ENCODE peak calls at places on chromosomes 3 and 15, in four cellular contexts. F, E, L and X are unnamed samples.

GRCh38 chr3:173690542-173690941 is 293.0 kb downstream of the NLGN1 start:
- DNase-seq in F (no peak), L (no peak), E (no peak), X (no peak)

GRCh38 chr15:52368402-52368801 is 72.8 kb upstream of the MYO5C start:
- DNase-seq in F (no peak), L (no peak), E (no peak), X (no peak)

GRCh38 chr15:38768970-38769369 is 204.4 kb upstream of the RASGRP1 start:
- DNase-seq in E (peak), L (no peak), F (no peak), X (peak)

GRCh38 chr3:98967758-98968157 is 66.3 kb upstream of the DCBLD2 start:
- DNase-seq in L (no peak), E (no peak), F (no peak), X (no peak)

GRCh38 chr3:141402476-141403171 is 34.3 kb downstream of the ZBTB38 start:
- DNase-seq in F (peak), E (peak), L (peak), X (peak)

GRCh38 chr15:69525543-69525942 is 72.9 kb downstream of the RPLP1 start:
- DNase-seq in L (no peak), E (no peak), F (no peak), X (no peak)

GRCh38 chr15:37102315-37103021 is 2.1 kb upstream of the MEIS2 start:
- DNase-seq in L (no peak), F (no peak), E (peak), X (no peak)

GRCh38 chr3:50303038-50303815 is at the start of gene HYAL1:
- DNase-seq in F (no peak), L (no peak), E (peak), X (no peak)

GRCh38 chr3:44643024-44643423 is 5.5 kb upstream of the ZNF35 start:
- DNase-seq in E (no peak), F (no peak), L (no peak), X (no peak)

GRCh38 chr15:65259367-65259781 is 27.3 kb downstream of the PARP16 start:
- DNase-seq in L (peak), E (no peak), F (no peak), X (peak)

GRCh38 chr15:55819397-55820034 is 76.6 kb upstream of the PRTG start:
- DNase-seq in L (no peak), F (no peak), E (no peak), X (no peak)

GRCh38 chr3:65703820-65704219 is 334.9 kb downstream of the MAGI1 start:
- DNase-seq in E (no peak), F (no peak), L (no peak), X (no peak)

GRCh38 chr3:72343078-72343477 is 505.2 kb downstream of the SHQ1 start:
- DNase-seq in E (no peak), F (no peak), L (no peak), X (no peak)

GRCh38 chr3:25427155-25428002 is 684 bp upstream of the RARB start:
- DNase-seq in F (no peak), L (no peak), E (no peak), X (no peak)

DNA sequence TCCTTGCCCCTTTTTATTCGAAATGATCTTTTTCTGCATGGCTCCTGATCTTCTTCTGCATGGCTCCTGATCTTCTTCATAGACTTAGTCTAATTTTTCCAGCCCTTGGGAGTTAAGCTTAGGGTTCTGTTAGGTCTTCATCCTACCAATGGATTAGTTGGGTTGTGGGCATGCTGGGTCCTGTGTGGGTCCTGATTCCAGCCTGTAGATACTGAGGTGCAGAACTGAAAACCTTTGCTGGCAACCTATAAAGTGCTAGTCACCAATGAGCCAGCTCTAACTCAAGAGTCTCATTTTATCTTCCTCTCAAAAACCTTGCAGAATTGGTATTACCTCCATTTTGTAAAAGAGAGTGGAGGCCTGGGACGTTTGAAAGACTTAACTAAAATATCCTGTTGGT is 229.2 kb downstream of the CLSTN2 start:
- DNase-seq in L (no peak), F (no peak), E (no peak), X (no peak)
- TF ChIP-seq CTCF in L (no peak), F (no peak), E (no peak), X (no peak)

GRCh38 chr3:133460809-133461208 is 61.0 kb downstream of the BFSP2 start:
- DNase-seq in F (no peak), E (no peak), L (no peak), X (no peak)
- H3K4me3 ChIP-seq in F (no peak), E (no peak), L (no peak), X (no peak)

DNA sequence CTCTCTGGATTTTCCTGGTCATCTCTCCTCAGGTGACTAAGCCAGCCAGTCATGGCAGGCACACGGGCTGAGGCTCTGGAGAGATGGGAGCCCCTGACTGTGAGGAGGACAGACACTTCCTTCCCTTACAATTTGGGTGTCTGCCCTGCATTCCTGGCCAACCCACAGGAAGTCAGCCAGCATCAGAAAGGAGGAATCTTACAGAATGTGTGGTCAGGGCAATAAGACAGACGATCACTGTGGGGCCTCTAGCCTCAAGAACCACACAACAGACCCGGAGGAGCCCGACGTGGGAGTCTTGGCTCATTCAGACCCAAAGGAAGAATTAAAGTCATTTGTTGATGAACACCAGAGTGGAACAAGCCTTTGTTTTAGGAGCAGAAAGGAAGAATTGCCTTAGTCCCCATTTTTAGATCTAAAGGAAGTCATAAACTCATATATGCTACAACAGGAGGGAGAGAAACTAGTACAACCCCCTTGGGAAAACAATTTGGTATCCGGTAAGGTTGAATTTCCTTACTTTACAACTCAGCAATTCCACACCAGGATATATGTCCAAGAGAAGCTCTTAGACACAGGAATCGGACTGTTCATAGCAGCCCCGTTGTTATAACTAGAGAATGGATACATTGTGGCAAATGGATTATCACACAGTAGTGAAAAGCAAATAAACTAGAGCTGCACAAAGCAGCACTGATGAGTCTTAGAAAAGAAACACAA is 62.2 kb downstream of the ABTB1 start:
- DNase-seq in L (no peak), F (peak), E (peak), X (no peak)
- H3K27ac ChIP-seq in L (peak), F (peak), E (peak), X (peak)

GRCh38 chr3:42518800-42519567 is 16.5 kb downstream of the VIPR1 start:
- DNase-seq in L (no peak), E (no peak), F (no peak), X (no peak)
- TF ChIP-seq CTCF in L (no peak), E (peak), F (no peak), X (no peak)

GRCh38 chr3:71217640-71218222 is 365.8 kb downstream of the FOXP1 start:
- DNase-seq in F (no peak), E (no peak), L (no peak), X (no peak)
- H3K4me3 ChIP-seq in F (no peak), E (no peak), L (no peak), X (no peak)

DNA sequence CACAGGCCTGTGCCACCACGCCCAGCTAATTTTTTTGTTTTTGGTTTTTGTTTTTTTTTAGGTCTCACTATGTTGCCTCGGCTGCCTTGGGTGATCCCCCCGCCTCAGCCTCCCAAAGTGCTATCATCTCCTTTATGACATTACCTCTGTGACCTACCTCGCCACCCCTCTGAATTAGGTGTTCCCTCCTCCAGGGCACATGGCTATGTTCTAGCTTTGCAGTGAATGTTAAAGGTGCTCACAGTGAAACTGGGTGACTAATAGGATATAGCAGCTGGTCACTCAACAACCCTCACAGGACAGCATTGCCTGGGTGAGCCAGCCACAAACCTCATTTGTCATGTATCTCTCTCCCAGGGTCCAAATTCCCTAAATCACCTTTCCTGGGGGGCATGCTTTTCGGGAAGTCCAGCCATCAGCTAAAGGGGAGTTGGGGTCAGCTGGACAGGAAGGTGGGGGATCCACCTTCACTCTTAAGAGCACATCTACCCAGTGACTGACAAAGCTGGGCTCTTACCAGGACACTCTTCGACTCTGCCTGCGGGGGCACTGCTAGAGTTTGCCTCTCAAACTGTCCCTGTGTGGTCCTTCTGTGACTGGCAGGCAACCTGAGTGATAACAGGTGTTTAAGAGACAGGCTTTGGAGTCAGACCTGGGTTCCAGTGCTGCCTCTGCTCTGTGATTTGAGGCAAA is 1.6 kb upstream of the TTLL3 start:
- DNase-seq in L (peak), F (no peak), E (no peak), X (no peak)
- H3K27ac ChIP-seq in L (peak), F (peak), E (peak), X (peak)

GRCh38 chr15:58839485-58839884 is 68.4 kb downstream of the MINDY2 start:
- DNase-seq in E (no peak), L (no peak), F (no peak), X (no peak)
- TF ChIP-seq CTCF in E (peak), L (no peak), F (no peak), X (no peak)

DNA sequence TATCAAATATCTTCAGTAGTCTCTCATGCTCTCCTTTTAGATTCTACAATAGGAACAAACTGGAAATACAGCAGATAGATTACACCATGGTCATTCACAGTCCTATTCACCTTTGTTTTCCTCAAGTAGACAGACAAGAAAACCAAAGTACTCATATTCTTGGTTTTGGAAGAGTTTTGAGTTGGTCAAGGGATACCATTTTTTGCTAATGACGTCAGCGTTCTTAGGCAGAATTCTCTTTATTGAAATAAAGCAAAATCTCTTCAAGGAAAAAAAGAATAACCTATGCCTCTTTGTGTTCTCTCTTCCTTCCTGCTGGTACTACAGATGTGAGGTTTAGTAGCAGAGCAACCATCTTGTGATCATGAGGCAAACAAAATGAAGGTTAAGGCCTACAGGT is 268.3 kb upstream of the PDZRN3 start:
- DNase-seq in F (no peak), L (no peak), E (no peak), X (no peak)
- H3K4me3 ChIP-seq in F (no peak), L (no peak), E (no peak), X (no peak)

DNA sequence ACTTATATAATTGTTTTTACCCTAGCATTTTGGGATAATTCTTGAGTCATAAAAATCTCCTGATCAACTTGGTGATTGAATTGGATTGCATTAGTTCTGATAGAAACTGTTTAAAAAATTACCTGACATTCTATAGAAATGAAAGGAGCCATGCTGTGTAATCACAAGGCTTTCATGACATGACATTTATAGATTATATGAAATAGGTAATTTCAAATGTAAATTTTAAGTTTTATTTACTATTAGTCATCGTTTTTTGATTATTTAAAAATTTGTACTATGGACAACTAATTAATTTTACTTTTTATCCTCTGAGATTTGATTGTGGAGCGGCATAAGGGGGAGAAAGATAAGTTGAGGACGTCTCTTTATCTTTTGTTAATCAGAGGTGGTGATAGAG is 12.3 kb upstream of the CHD2 start:
- DNase-seq in F (no peak), L (no peak), E (no peak), X (no peak)
- H3K27ac ChIP-seq in F (peak), L (peak), E (peak), X (peak)